ENCODE peak calls at places on chromosomes 5 and 9, in nine cellular contexts. I, V, Y, K, Z, B, O, R and S are unnamed samples.

GRCh38 chr5:13866792-13867191 is 77.7 kb downstream of the DNAH5 start:
- DNase-seq in I (peak), V (no peak), Y (peak), K (peak), Z (no peak), B (no peak), O (peak), R (peak), S (peak)

GRCh38 chr5:171989946-171990712 is 16.3 kb downstream of the FBXW11 start:
- DNase-seq in I (no peak), V (no peak), Y (no peak), K (no peak), Z (no peak), B (no peak), O (no peak), R (peak), S (no peak)

GRCh38 chr5:207599-207998 is 10.4 kb downstream of the CCDC127 start:
- DNase-seq in I (no peak), V (no peak), Y (no peak), K (no peak), Z (no peak), B (no peak), O (no peak), R (no peak), S (no peak)

GRCh38 chr9:111857555-111858211 is 38.9 kb upstream of the UGCG start:
- DNase-seq in I (no peak), V (no peak), Y (no peak), K (no peak), Z (no peak), B (no peak), O (no peak), R (peak), S (no peak)

GRCh38 chr5:117204404-117204803 is 629.8 kb upstream of the SEMA6A start:
- DNase-seq in I (no peak), V (peak), Y (no peak), K (no peak), Z (no peak), B (no peak), O (no peak), R (no peak), S (no peak)

GRCh38 chr5:66793049-66793448 is 196.9 kb downstream of the MAST4 start:
- DNase-seq in I (no peak), V (no peak), Y (no peak), K (no peak), Z (no peak), B (no peak), O (no peak), R (no peak), S (no peak)

GRCh38 chr5:124370601-124371000 is 375.8 kb downstream of the ZNF608 start:
- DNase-seq in I (no peak), V (no peak), Y (no peak), K (no peak), Z (no peak), B (no peak), O (no peak), R (no peak), S (no peak)

GRCh38 chr9:96219615-96220257 is 82.2 kb downstream of the HSD17B3 start:
- DNase-seq in I (peak), V (peak), Y (peak), K (peak), Z (no peak), B (peak), O (peak), R (peak), S (peak)

GRCh38 chr9:32928145-32928763 is 73.2 kb downstream of the APTX start:
- DNase-seq in I (peak), V (no peak), Y (no peak), K (no peak), Z (no peak), B (no peak), O (no peak), R (no peak), S (no peak)

GRCh38 chr9:125525846-125526619 is 181.0 kb downstream of the MAPKAP1 start:
- DNase-seq in I (peak), V (no peak), Y (peak), K (peak), Z (peak), B (no peak), O (no peak), R (peak), S (no peak)

GRCh38 chr5:123690821-123691220 is 178.8 kb downstream of the CSNK1G3 start:
- DNase-seq in I (no peak), V (no peak), Y (no peak), K (no peak), Z (no peak), B (no peak), O (no peak), R (peak), S (no peak)

GRCh38 chr5:3594514-3595101 is 1.0 kb upstream of the IRX1 start:
- DNase-seq in I (peak), V (no peak), Y (no peak), K (no peak), Z (no peak), B (peak), O (peak), R (no peak), S (peak)

GRCh38 chr5:153469423-153469822 is 21.0 kb upstream of the GRIA1 start:
- DNase-seq in I (no peak), V (no peak), Y (no peak), K (no peak), Z (no peak), B (no peak), O (no peak), R (no peak), S (no peak)

GRCh38 chr9:88736136-88736637 is 201.2 kb downstream of the NXNL2 start:
- DNase-seq in I (no peak), V (no peak), Y (no peak), K (no peak), Z (no peak), B (no peak), O (no peak), R (no peak), S (no peak)

GRCh38 chr5:56019306-56020272 is 24.8 kb upstream of the IL6ST start:
- DNase-seq in I (peak), V (no peak), Y (no peak), K (no peak), Z (no peak), B (no peak), O (no peak), R (peak), S (no peak)

GRCh38 chr9:107034831-107035230 is 171.9 kb downstream of the ZNF462 start:
- DNase-seq in I (no peak), V (no peak), Y (no peak), K (no peak), Z (no peak), B (no peak), O (no peak), R (no peak), S (no peak)

GRCh38 chr5:134975843-134976242 is 8.1 kb downstream of the CATSPER3 start:
- DNase-seq in I (no peak), V (no peak), Y (no peak), K (no peak), Z (no peak), B (no peak), O (no peak), R (peak), S (no peak)

GRCh38 chr9:85742630-85742928 is 825 bp upstream of the AGTPBP1 start:
- DNase-seq in I (peak), V (no peak), Y (no peak), K (no peak), Z (peak), B (no peak), O (peak), R (peak), S (no peak)

GRCh38 chr5:159301351-159301911 is 28.9 kb downstream of the IL12B start:
- DNase-seq in I (no peak), V (no peak), Y (no peak), K (no peak), Z (no peak), B (no peak), O (no peak), R (no peak), S (no peak)

GRCh38 chr9:123697686-123698085 is 232.2 kb downstream of the DENND1A start:
- DNase-seq in I (no peak), V (no peak), Y (no peak), K (no peak), Z (no peak), B (no peak), O (peak), R (no peak), S (no peak)

DNA sequence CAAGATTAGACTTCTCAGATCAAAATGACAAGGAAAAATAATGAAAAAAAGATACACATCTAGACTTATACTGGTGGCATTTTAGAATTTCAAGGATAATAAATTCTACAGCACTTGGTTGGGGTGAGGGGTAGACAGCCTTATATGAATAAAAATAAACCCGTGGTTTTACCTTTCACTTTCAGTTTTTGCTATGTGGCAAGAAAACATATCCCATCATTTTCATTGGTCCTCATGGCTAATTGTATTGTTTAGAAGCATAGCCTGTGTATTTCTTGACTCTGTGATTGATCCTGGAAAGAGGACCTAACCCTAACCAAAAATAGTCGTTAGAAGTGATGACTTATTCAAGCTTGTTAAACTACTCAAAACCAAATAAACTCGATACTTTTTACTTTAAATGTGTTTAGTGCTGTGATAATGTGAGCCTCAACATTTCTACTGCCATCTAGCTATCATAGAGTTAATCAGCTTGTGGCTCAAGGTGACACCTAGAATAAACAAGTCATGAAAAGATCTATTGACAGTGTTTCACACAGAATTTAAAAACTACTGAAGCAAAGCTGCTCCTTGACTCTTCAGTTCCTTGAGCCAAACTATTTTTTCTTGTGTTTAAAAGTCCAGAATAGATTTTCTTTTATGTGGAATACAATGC is 153.3 kb upstream of the IZUMO3 start:
- DNase-seq in I (no peak), V (no peak), Y (no peak), K (no peak), Z (no peak), B (no peak), O (no peak), R (no peak), S (no peak)
- TF ChIP-seq CTCF in I (no peak), V (no peak), Y (no peak), K (no peak), Z (no peak), B (no peak), O (no peak), R (no peak), S (no peak)

GRCh38 chr5:139551490-139551889 is 9.6 kb upstream of the UBE2D2 start:
- DNase-seq in I (no peak), V (no peak), Y (no peak), K (no peak), Z (no peak), B (no peak), O (no peak), R (no peak), S (no peak)

GRCh38 chr5:139554264-139554663 is 6.9 kb upstream of the UBE2D2 start:
- DNase-seq in I (no peak), V (no peak), Y (no peak), K (no peak), Z (no peak), B (no peak), O (no peak), R (no peak), S (no peak)

GRCh38 chr5:139543423-139543991 is 17.6 kb upstream of the UBE2D2 start:
- DNase-seq in I (no peak), V (peak), Y (peak), K (peak), Z (no peak), B (peak), O (peak), R (peak), S (peak)

GRCh38 chr5:139552893-139553575 is 8.1 kb upstream of the UBE2D2 start:
- DNase-seq in I (no peak), V (no peak), Y (no peak), K (no peak), Z (no peak), B (no peak), O (no peak), R (no peak), S (no peak)

DNA sequence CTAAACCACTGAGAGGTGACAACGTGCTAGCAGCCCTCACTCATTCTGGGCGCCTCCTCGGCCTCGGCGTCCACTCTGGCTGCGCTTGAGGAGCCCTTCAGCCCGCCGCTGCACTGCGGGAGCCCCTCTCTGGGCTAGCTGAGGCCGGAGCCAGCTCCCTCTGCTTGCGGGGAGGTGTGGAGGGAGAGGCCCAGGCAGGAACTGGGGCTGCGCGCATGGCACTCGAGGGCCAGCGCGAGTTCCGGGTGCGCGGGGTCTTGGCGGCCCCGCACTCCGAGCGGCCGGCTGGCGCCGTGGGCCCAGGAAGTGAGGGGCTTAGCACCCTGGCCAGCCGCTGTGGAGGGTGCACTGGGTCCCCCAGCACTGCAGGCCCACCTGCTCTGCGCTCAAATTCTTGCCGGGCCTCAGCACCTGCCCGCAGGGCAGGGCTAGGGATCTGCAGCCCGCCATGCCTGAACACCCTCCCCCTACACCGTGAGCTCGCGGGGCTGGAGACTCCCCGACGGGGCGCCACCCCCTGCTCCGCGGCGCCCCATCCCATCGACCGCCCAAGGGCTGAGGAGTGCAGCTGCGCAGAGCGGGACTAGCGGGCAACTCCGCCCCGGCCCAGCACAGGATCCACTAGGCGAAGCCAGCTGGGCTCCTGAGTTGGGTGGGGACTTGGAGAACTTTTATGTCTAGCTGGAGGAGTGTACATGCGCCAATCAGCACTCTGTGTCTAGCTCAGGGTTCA is 11.8 kb upstream of the UBE2D2 start:
- DNase-seq in I (no peak), V (no peak), Y (no peak), K (no peak), Z (no peak), B (peak), O (no peak), R (no peak), S (no peak)
- TF ChIP-seq CTCF in I (no peak), V (no peak), Y (no peak), K (no peak), Z (no peak), B (no peak), O (no peak), R (no peak), S (no peak)

DNA sequence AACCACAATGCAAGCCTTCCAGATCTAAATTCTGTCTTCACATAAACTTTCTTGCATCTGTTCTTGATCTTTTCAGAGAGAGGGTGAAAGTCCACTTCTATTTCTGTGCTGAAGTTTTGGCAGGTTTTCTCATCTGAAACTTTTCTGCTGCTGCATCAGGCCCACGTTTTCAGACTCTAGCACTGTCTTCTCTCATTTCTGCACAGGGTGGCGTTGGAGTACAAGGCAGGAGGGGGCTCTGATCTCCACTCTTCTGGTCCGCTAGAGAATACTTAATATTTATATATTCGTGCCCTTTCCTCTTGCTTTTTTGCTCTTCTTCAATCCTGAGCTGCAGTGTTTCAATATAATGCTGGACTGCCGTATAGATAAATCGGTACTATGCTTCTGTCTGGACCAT is 204.0 kb upstream of the PRDM9 start:
- DNase-seq in I (no peak), V (no peak), Y (no peak), K (no peak), Z (no peak), B (no peak), O (no peak), R (no peak), S (no peak)
- TF ChIP-seq CTCF in I (no peak), V (no peak), Y (no peak), K (no peak), Z (no peak), B (peak), O (no peak), R (no peak), S (no peak)

GRCh38 chr5:40842351-40842750 is 1.2 kb downstream of the CARD6 start:
- DNase-seq in I (peak), V (no peak), Y (no peak), K (no peak), Z (no peak), B (no peak), O (no peak), R (peak), S (no peak)

GRCh38 chr5:40844565-40844964 is 3.4 kb downstream of the CARD6 start:
- DNase-seq in I (no peak), V (no peak), Y (no peak), K (no peak), Z (no peak), B (no peak), O (no peak), R (no peak), S (no peak)

GRCh38 chr5:40838076-40838475 is 3.1 kb upstream of the RPL37 start:
- DNase-seq in I (no peak), V (no peak), Y (no peak), K (no peak), Z (no peak), B (no peak), O (no peak), R (no peak), S (no peak)

GRCh38 chr5:40846371-40846770 is 5.2 kb downstream of the CARD6 start:
- DNase-seq in I (no peak), V (no peak), Y (no peak), K (no peak), Z (no peak), B (no peak), O (no peak), R (no peak), S (no peak)

GRCh38 chr5:40841068-40841805 is at the start of gene CARD6:
- DNase-seq in I (peak), V (no peak), Y (no peak), K (no peak), Z (no peak), B (no peak), O (peak), R (peak), S (no peak)
- TF ChIP-seq CTCF in I (no peak), V (no peak), Y (no peak), K (no peak), Z (no peak), B (peak), O (no peak), R (peak), S (no peak)

DNA sequence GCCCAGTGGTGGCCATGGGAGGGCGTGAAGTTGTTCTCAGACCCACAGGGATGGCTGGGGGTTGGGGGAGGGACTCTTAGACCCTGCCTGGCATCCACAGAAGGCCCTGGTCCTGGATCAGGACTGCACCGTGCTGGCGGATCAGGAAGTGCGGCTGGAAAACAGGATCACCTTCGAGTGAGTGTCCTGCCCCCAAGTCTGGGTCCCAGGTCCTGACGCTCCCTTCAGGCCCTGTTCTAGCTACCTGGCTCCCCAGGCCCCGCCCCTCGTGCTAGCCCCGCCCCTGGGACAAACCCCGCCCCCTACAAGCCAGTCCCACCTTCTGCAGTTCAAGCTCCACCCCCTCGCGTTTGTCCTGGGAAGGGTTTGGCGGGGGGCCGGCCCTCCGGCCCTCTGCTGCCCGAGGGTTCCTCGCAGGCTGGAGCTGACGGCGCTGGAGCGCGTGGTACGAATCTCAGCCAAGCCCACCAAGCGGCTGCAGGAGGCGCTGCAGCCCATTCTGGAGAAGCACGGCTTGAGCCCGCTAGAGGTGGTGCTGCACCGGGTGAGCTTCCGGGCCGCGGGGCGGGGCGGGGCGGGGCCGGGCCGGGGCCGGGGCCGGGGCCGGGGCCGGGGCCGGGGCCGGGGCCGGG is 12.9 kb downstream of the RGS14 start:
- DNase-seq in I (peak), V (peak), Y (peak), K (peak), Z (no peak), B (peak), O (peak), R (peak), S (peak)
- TF ChIP-seq CTCF in I (peak), V (peak), Y (peak), K (peak), Z (peak), B (peak), O (peak), R (peak), S (peak)

GRCh38 chr5:9156282-9156681 is 389.6 kb downstream of the SEMA5A start:
- DNase-seq in I (peak), V (no peak), Y (no peak), K (no peak), Z (no peak), B (peak), O (peak), R (peak), S (peak)
- TF ChIP-seq CTCF in I (peak), V (no peak), Y (peak), K (peak), Z (peak), B (peak), O (no peak), R (peak), S (no peak)

GRCh38 chr9:9912459-9912858 is 700.3 kb downstream of the PTPRD start:
- DNase-seq in I (no peak), V (no peak), Y (no peak), K (no peak), Z (no peak), B (no peak), O (no peak), R (peak), S (no peak)
- TF ChIP-seq CTCF in I (peak), V (no peak), Y (no peak), K (no peak), Z (no peak), B (peak), O (no peak), R (peak), S (peak)

GRCh38 chr5:59598547-59598874 is 295.0 kb downstream of the PDE4D start:
- DNase-seq in I (no peak), V (no peak), Y (no peak), K (no peak), Z (no peak), B (no peak), O (peak), R (peak), S (no peak)
- TF ChIP-seq CTCF in I (no peak), V (no peak), Y (no peak), K (no peak), Z (no peak), B (no peak), O (no peak), R (no peak), S (no peak)

DNA sequence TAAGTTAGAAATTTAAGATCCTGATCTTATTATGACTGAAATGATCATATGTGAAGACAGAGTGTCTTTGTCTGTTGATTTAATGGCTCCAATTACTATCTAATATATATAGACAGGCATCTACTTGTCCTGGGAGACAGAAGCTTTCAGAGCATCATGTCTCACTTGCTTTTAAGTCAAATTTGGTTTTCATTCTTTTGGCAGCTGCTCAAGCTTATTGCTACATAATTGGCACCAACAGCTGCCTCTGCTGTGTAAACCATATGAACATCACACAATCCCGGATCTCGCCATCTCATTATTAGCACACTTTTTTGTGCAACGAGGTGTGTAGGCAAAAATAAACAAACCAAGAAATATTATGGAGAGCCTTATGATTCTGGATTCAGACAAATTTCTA is 1717.9 kb downstream of the EFNA5 start:
- DNase-seq in I (peak), V (no peak), Y (no peak), K (no peak), Z (no peak), B (no peak), O (no peak), R (peak), S (no peak)
- TF ChIP-seq CTCF in I (no peak), V (no peak), Y (no peak), K (no peak), Z (no peak), B (no peak), O (no peak), R (no peak), S (no peak)